ENCODE peak calls at places on chromosomes 11 and 22, in four cellular contexts. O, H, M and F are unnamed samples. For H3K4me1, the result is how much of the 10 kb centered on the place peaks cover.

GRCh38 chr11:82842019-82842418 is 58.2 kb downstream of the PRCP start:
- DNase-seq in M (no peak), O (no peak), H (no peak), F (no peak)

GRCh38 chr11:126544311-126545056 is 189.0 kb downstream of the ST3GAL4 start:
- DNase-seq in H (no peak), O (no peak), M (peak), F (peak)

GRCh38 chr22:34111210-34111824 is 191.0 kb upstream of the LARGE1 start:
- DNase-seq in O (peak), M (no peak), H (peak), F (peak)

GRCh38 chr11:102318469-102318868 is 1.2 kb downstream of the BIRC3 start:
- DNase-seq in H (peak), M (no peak), O (no peak), F (no peak)

GRCh38 chr11:116072776-116073175 is 568.6 kb upstream of the CADM1 start:
- DNase-seq in H (no peak), O (no peak), M (no peak), F (no peak)

GRCh38 chr22:42286205-42286604 is 15.8 kb upstream of the TCF20 start:
- DNase-seq in H (no peak), M (no peak), O (no peak), F (no peak)

GRCh38 chr11:105767945-105768344 is 158.1 kb downstream of the GRIA4 start:
- DNase-seq in H (no peak), M (no peak), O (no peak), F (no peak)

GRCh38 chr11:5624489-5625278 is at the start of gene TRIM34:
- DNase-seq in H (peak), M (peak), O (peak), F (peak)

GRCh38 chr11:116773203-116774112 is 671 bp upstream of the BUD13 start:
- DNase-seq in M (no peak), O (no peak), H (no peak), F (no peak)

GRCh38 chr11:73510877-73511276 is 87.0 kb downstream of the FAM168A start:
- DNase-seq in O (no peak), H (no peak), M (no peak), F (no peak)

GRCh38 chr11:26187639-26188038 is 144.3 kb upstream of the ANO3 start:
- DNase-seq in H (no peak), O (no peak), M (no peak), F (no peak)

GRCh38 chr11:130732476-130732875 is 183.8 kb downstream of the SNX19 start:
- DNase-seq in O (no peak), M (no peak), H (no peak), F (no peak)

GRCh38 chr11:107691003-107691402 is 20.9 kb downstream of the SLN start:
- DNase-seq in H (no peak), M (no peak), O (no peak), F (no peak)

GRCh38 chr22:21074092-21074715 is 28.5 kb downstream of the LRRC74B start:
- DNase-seq in M (no peak), H (peak), O (no peak), F (no peak)

GRCh38 chr11:67484847-67485311 is 2.1 kb downstream of the AIP start:
- DNase-seq in H (no peak), M (no peak), O (no peak), F (no peak)

GRCh38 chr11:36719708-36720107 is 121.7 kb upstream of the RAG2 start:
- DNase-seq in M (no peak), H (no peak), O (no peak), F (no peak)

GRCh38 chr22:27080191-27080590 is 422.8 kb downstream of the MIAT start:
- DNase-seq in H (no peak), M (no peak), O (no peak), F (no peak)

GRCh38 chr11:96228472-96228871 is 114.5 kb downstream of the MAML2 start:
- DNase-seq in O (peak), H (no peak), M (peak), F (peak)

GRCh38 chr11:80293293-80293692 is 852.5 kb upstream of the TENM4 start:
- DNase-seq in O (no peak), H (no peak), M (no peak), F (no peak)

GRCh38 chr22:40436460-40437431 is 66.4 kb downstream of the SGSM3 start:
- DNase-seq in M (no peak), H (peak), O (peak), F (peak)

GRCh38 chr11:111730031-111730430 is 36.2 kb downstream of the PPP2R1B start:
- DNase-seq in O (no peak), H (no peak), M (no peak), F (no peak)

GRCh38 chr11:94757037-94757681 is 11.0 kb upstream of the AMOTL1 start:
- DNase-seq in M (no peak), O (no peak), H (no peak), F (no peak)

GRCh38 chr22:48346311-48346710 is 1481.4 kb downstream of the BRD1 start:
- DNase-seq in O (no peak), M (no peak), H (no peak), F (no peak)

GRCh38 chr11:66051766-66052663 is at the start of gene SF3B2:
- DNase-seq in H (peak), O (peak), M (peak), F (peak)
- TF ChIP-seq POLR2A in H (peak), O (no peak), M (peak), F (peak)

DNA sequence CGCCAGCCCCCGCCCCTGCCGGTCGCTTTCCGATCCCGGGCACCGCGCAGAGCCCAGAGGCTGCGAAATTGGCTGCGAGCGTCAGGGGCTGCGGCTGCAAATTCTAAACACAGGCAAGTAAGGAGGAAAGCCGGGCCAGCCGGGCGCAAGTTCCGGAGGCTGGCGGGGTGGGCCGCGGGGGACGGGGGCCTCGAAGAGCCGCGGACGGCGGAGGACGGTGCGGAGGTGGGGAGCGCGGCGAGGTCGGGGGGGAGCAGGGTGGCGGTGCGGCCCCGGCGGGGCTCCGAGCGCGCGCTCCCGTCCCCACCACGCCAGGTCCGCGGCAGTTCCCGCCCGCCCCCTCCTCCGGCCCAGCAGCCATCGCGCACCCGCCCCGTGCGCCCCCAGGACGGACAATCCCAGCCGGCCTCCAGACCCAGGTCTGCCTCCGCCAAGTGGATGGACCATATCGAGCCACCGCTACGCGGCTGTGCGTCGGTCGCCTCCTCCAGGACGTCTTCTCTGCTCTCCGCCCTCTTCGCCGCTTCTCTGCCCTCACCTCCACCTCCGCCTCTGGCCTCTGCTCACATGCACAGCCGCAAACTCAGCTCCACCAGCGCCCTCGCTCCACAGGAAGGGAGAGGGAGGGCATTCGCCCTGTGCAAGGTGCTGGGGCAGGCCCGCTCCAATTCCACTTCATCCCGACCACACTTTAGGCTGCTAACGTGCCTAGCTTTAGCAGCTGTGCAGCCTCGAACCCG is 7.2 kb downstream of the ELFN2 start:
- DNase-seq in H (no peak), M (no peak), O (no peak), F (no peak)
- H3K4me3 ChIP-seq in H (no peak), M (peak), O (no peak), F (no peak)

GRCh38 chr11:34728609-34729008 is 107.7 kb downstream of the EHF start:
- DNase-seq in O (no peak), H (no peak), M (no peak), F (no peak)

GRCh38 chr11:34721646-34722045 is 100.8 kb downstream of the EHF start:
- DNase-seq in O (no peak), M (no peak), H (no peak), F (no peak)

GRCh38 chr11:34719303-34719848 is 98.5 kb downstream of the EHF start:
- DNase-seq in M (no peak), O (no peak), H (no peak), F (no peak)

GRCh38 chr11:34727228-34727737 is 106.4 kb downstream of the EHF start:
- DNase-seq in H (no peak), M (no peak), O (no peak), F (no peak)

DNA sequence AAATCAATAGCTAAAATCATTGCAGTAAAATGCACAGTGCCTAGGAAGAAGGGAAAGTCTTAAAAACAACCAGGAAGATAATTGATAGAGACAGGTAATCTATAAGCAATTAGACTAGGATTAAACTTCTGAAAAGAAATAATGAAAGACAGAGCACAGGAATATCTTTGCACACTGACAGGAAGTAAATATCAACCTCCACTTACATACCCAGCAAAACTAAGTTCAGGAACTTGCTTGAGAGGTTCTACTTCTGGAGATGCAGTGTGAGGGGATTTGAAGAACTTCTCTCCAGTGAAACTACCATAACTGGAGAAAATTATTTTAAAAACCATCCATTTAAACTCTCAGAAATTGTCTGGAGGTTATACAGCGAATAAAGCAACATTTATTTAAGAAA is 104.1 kb downstream of the EHF start:
- DNase-seq in H (no peak), M (no peak), O (no peak), F (no peak)
- H3K4me1 ChIP-seq in H (under half), M (under half), O (under half), F (under half)

GRCh38 chr22:36311386-36312085 is 58.6 kb downstream of the APOL1 start:
- DNase-seq in M (no peak), H (no peak), O (no peak), F (no peak)
- TF ChIP-seq POLR2A in M (no peak), H (no peak), O (no peak), F (no peak)